ENCODE peak calls at places on chromosomes 6 and 20, in ten cellular contexts. M is T1000; C is NCI-H69; F is foreskin fibroblast; I is small intestine; P is stimulated activated CD8-positive, alpha-beta memory T cell treated with anti-CD3 and anti-CD28 coated beads, Interleukin-15, amount 100 ng/mL, for 48 hours; J is choroid plexus epithelial cell; L is MCF 10A; H is HFFc6; Q is psoas muscle. X is an unnamed sample.

GRCh38 chr20:51404297-51405060 is 138.0 kb downstream of the NFATC2 start:
- DNase-seq in M (no peak), C (no peak), F (no peak), I (peak), P (peak), J (peak), L (no peak), H (no peak), Q (no peak), X (peak)

GRCh38 chr20:64242003-64242796 is 13.3 kb upstream of the PCMTD2 start:
- DNase-seq in M (no peak), C (no peak), F (no peak), I (no peak), P (no peak), J (no peak), L (no peak), H (no peak), Q (no peak), X (no peak)

GRCh38 chr20:58308680-58309527 is 611 bp upstream of the RAB22A start:
- DNase-seq in M (peak), C (peak), F (peak), I (peak), P (peak), J (peak), L (peak), H (no peak), Q (peak), X (peak)

GRCh38 chr20:50146732-50147662 is 6.5 kb downstream of the PEDS1 start:
- DNase-seq in M (no peak), C (peak), F (peak), I (peak), P (peak), J (no peak), L (peak), H (no peak), Q (peak), X (no peak)

GRCh38 chr20:20241966-20242365 is 125.9 kb upstream of the INSM1 start:
- DNase-seq in M (no peak), C (peak), F (no peak), I (no peak), P (no peak), J (no peak), L (no peak), H (no peak), Q (no peak), X (no peak)

GRCh38 chr20:2817891-2818595 is 1.9 kb downstream of the TMEM239 start:
- DNase-seq in M (no peak), C (no peak), F (peak), I (no peak), P (no peak), J (no peak), L (no peak), H (no peak), Q (peak), X (no peak)

GRCh38 chr20:25284131-25284601 is 36.3 kb downstream of the PYGB start:
- DNase-seq in M (no peak), C (no peak), F (no peak), I (no peak), P (no peak), J (no peak), L (no peak), H (no peak), Q (no peak), X (no peak)

GRCh38 chr6:1604347-1604990 is 5.2 kb upstream of the FOXC1 start:
- DNase-seq in M (peak), C (peak), F (peak), I (peak), P (peak), J (no peak), L (peak), H (no peak), Q (peak), X (peak)

GRCh38 chr6:25404693-25405169 is 125.6 kb downstream of the CARMIL1 start:
- DNase-seq in M (no peak), C (no peak), F (no peak), I (peak), P (no peak), J (no peak), L (peak), H (no peak), Q (no peak), X (no peak)

GRCh38 chr20:58651548-58651822 is 402 bp downstream of the STX16 start:
- DNase-seq in M (no peak), C (no peak), F (no peak), I (no peak), P (no peak), J (no peak), L (no peak), H (no peak), Q (no peak), X (no peak)

GRCh38 chr20:53707341-53708102 is 113.9 kb upstream of the ZNF217 start:
- DNase-seq in M (no peak), C (no peak), F (peak), I (no peak), P (no peak), J (peak), L (no peak), H (peak), Q (no peak), X (no peak)

GRCh38 chr20:49866051-49866450 is 49.3 kb downstream of the SPATA2 start:
- DNase-seq in M (no peak), C (no peak), F (peak), I (no peak), P (no peak), J (peak), L (no peak), H (peak), Q (no peak), X (no peak)

GRCh38 chr6:116036885-116037284 is 23.8 kb downstream of the FRK start:
- DNase-seq in M (no peak), C (no peak), F (no peak), I (no peak), P (no peak), J (no peak), L (no peak), H (no peak), Q (no peak), X (no peak)

GRCh38 chr20:4563534-4563933 is 158.2 kb upstream of the PRND start:
- DNase-seq in M (peak), C (no peak), F (peak), I (peak), P (no peak), J (peak), L (peak), H (peak), Q (no peak), X (peak)

GRCh38 chr6:116410945-116411623 is 40.3 kb downstream of the DSE start:
- DNase-seq in M (no peak), C (peak), F (peak), I (no peak), P (no peak), J (peak), L (peak), H (peak), Q (peak), X (peak)

GRCh38 chr20:20395087-20395486 is 27.2 kb downstream of the INSM1 start:
- DNase-seq in M (no peak), C (no peak), F (no peak), I (no peak), P (no peak), J (no peak), L (no peak), H (no peak), Q (no peak), X (no peak)

GRCh38 chr6:1424306-1424927 is 35.0 kb downstream of the FOXF2 start:
- DNase-seq in M (peak), C (peak), F (peak), I (peak), P (no peak), J (peak), L (peak), H (peak), Q (no peak), X (peak)

GRCh38 chr6:40419377-40419776 is 167.8 kb downstream of the LRFN2 start:
- DNase-seq in M (no peak), C (peak), F (peak), I (no peak), P (no peak), J (peak), L (peak), H (no peak), Q (peak), X (peak)

GRCh38 chr6:1313755-1314503 is 2.0 kb downstream of the FOXQ1 start:
- DNase-seq in M (no peak), C (peak), F (peak), I (peak), P (no peak), J (no peak), L (peak), H (no peak), Q (no peak), X (no peak)

GRCh38 chr6:43243649-43244321 is 504 bp downstream of the TTBK1 start:
- DNase-seq in M (no peak), C (no peak), F (no peak), I (no peak), P (no peak), J (no peak), L (no peak), H (no peak), Q (peak), X (no peak)

GRCh38 chr6:28838634-28839442 is 84.9 kb downstream of the TRIM27 start:
- DNase-seq in M (peak), C (peak), F (peak), I (peak), P (peak), J (peak), L (peak), H (peak), Q (peak), X (peak)

GRCh38 chr6:156988276-156989158 is 211.3 kb downstream of the ARID1B start:
- DNase-seq in M (no peak), C (peak), F (no peak), I (peak), P (no peak), J (no peak), L (peak), H (no peak), Q (no peak), X (peak)

GRCh38 chr6:45586216-45587171 is 208.8 kb upstream of the SUPT3H start:
- DNase-seq in M (no peak), C (no peak), F (no peak), I (no peak), P (peak), J (no peak), L (no peak), H (no peak), Q (no peak), X (no peak)

GRCh38 chr20:40668449-40669228 is 20.4 kb downstream of the MAFB start:
- DNase-seq in M (peak), C (no peak), F (no peak), I (peak), P (no peak), J (peak), L (peak), H (no peak), Q (no peak), X (no peak)

GRCh38 chr6:819122-819521 is 126.2 kb upstream of the EXOC2 start:
- DNase-seq in M (no peak), C (no peak), F (no peak), I (peak), P (no peak), J (no peak), L (no peak), H (no peak), Q (no peak), X (no peak)

GRCh38 chr6:136826216-136826615 is 3.8 kb downstream of the PEX7 start:
- DNase-seq in M (no peak), C (no peak), F (no peak), I (no peak), P (no peak), J (no peak), L (no peak), H (no peak), Q (no peak), X (no peak)

GRCh38 chr6:103177800-103178199 is 1681.9 kb downstream of the HACE1 start:
- DNase-seq in M (peak), C (peak), F (no peak), I (no peak), P (no peak), J (no peak), L (peak), H (no peak), Q (no peak), X (no peak)

GRCh38 chr20:37651932-37652331 is 41.9 kb upstream of the CTNNBL1 start:
- DNase-seq in M (no peak), C (peak), F (peak), I (peak), P (peak), J (peak), L (peak), H (peak), Q (peak), X (peak)

GRCh38 chr6:54515013-54515412 is 206.8 kb downstream of the TINAG start:
- DNase-seq in M (no peak), C (peak), F (no peak), I (peak), P (no peak), J (no peak), L (peak), H (no peak), Q (no peak), X (peak)

GRCh38 chr20:62183426-62184142 is 756 bp downstream of the MTG2 start:
- DNase-seq in M (no peak), C (no peak), F (peak), I (no peak), P (no peak), J (no peak), L (no peak), H (no peak), Q (peak), X (no peak)

GRCh38 chr6:87115402-87116135 is 20.7 kb upstream of the CGA start:
- DNase-seq in M (no peak), C (no peak), F (no peak), I (no peak), P (no peak), J (no peak), L (no peak), H (no peak), Q (no peak), X (no peak)

GRCh38 chr6:137921823-137922222 is 54.8 kb downstream of the TNFAIP3 start:
- DNase-seq in M (no peak), C (no peak), F (no peak), I (no peak), P (no peak), J (peak), L (no peak), H (no peak), Q (no peak), X (no peak)

GRCh38 chr20:33169176-33169794 is 1.3 kb downstream of the BPIFA2 start:
- DNase-seq in M (no peak), C (no peak), F (peak), I (peak), P (peak), J (peak), L (peak), H (no peak), Q (no peak), X (no peak)

GRCh38 chr6:8619853-8620252 is 184.5 kb upstream of the SLC35B3 start:
- DNase-seq in M (no peak), C (no peak), F (no peak), I (no peak), P (no peak), J (no peak), L (no peak), H (no peak), Q (no peak), X (no peak)

GRCh38 chr6:166637001-166637400 is 9.9 kb upstream of the RPS6KA2 start:
- DNase-seq in M (no peak), C (no peak), F (no peak), I (no peak), P (no peak), J (no peak), L (no peak), H (no peak), Q (no peak), X (no peak)

GRCh38 chr6:4665489-4666417 is 110.5 kb upstream of the CDYL start:
- DNase-seq in M (no peak), C (peak), F (peak), I (no peak), P (no peak), J (peak), L (peak), H (no peak), Q (no peak), X (no peak)

GRCh38 chr6:81834141-81834621 is 81.7 kb upstream of the TENT5A start:
- DNase-seq in M (peak), C (no peak), F (peak), I (peak), P (no peak), J (peak), L (no peak), H (peak), Q (no peak), X (peak)

GRCh38 chr20:31606928-31607639 is 2.0 kb downstream of the ID1 start:
- DNase-seq in M (no peak), C (peak), F (peak), I (peak), P (no peak), J (peak), L (peak), H (peak), Q (no peak), X (peak)